ENCODE peak calls at places on chromosome 22, in four cellular contexts. One of them, this sample, is unnamed.

GRCh38 chr22:25722223-25723015 is 19.6 kb upstream of the MYO18B start:
- DNase-seq in mucosa of descending colon: no peak
- DNase-seq in kidney tubule cell: no peak
- DNase-seq in T-helper 2 cell: no peak
- DNase-seq in this sample: no peak

GRCh38 chr22:41905411-41906202 is 9.3 kb downstream of the SHISA8 start:
- DNase-seq in mucosa of descending colon: no peak
- DNase-seq in kidney tubule cell: no peak
- DNase-seq in T-helper 2 cell: no peak
- DNase-seq in this sample: no peak

GRCh38 chr22:37148031-37148651 is 1.6 kb downstream of the IL2RB start:
- DNase-seq in T-helper 2 cell: no peak
- DNase-seq in mucosa of descending colon: no peak
- DNase-seq in kidney tubule cell: no peak
- DNase-seq in this sample: no peak

GRCh38 chr22:40156001-40156516 is 21.7 kb upstream of the TNRC6B start:
- DNase-seq in T-helper 2 cell: no peak
- DNase-seq in kidney tubule cell: peak; percentile 77
- DNase-seq in mucosa of descending colon: peak; percentile 56
- DNase-seq in this sample: no peak

GRCh38 chr22:36986242-36986821 is 32.9 kb downstream of the TST start:
- DNase-seq in kidney tubule cell: peak; percentile 20
- DNase-seq in mucosa of descending colon: peak; percentile 71
- DNase-seq in T-helper 2 cell: peak; percentile 18
- DNase-seq in this sample: no peak

GRCh38 chr22:32053165-32053755 is 10.2 kb downstream of the SLC5A1 start:
- DNase-seq in kidney tubule cell: no peak
- DNase-seq in mucosa of descending colon: no peak
- DNase-seq in T-helper 2 cell: no peak
- DNase-seq in this sample: no peak

GRCh38 chr22:40416636-40417035 is 46.2 kb downstream of the SGSM3 start:
- DNase-seq in T-helper 2 cell: no peak
- DNase-seq in mucosa of descending colon: peak; percentile 16
- DNase-seq in kidney tubule cell: no peak
- DNase-seq in this sample: no peak

GRCh38 chr22:20095521-20095920 is 15.5 kb downstream of the DGCR8 start:
- DNase-seq in mucosa of descending colon: no peak
- DNase-seq in T-helper 2 cell: peak; percentile 19
- DNase-seq in kidney tubule cell: no peak
- DNase-seq in this sample: no peak

GRCh38 chr22:40482391-40482790 is 112.0 kb downstream of the SGSM3 start:
- DNase-seq in T-helper 2 cell: no peak
- DNase-seq in mucosa of descending colon: no peak
- DNase-seq in kidney tubule cell: no peak
- DNase-seq in this sample: no peak

GRCh38 chr22:44505796-44506354 is 7.8 kb upstream of the RTL6 start:
- DNase-seq in mucosa of descending colon: no peak
- DNase-seq in kidney tubule cell: no peak
- DNase-seq in T-helper 2 cell: no peak
- DNase-seq in this sample: no peak

GRCh38 chr22:34639911-34640310 is 426.0 kb upstream of the ISX start:
- DNase-seq in kidney tubule cell: no peak
- DNase-seq in T-helper 2 cell: no peak
- DNase-seq in mucosa of descending colon: no peak
- DNase-seq in this sample: no peak

GRCh38 chr22:43011079-43011478 is 3.9 kb downstream of the PACSIN2 start:
- DNase-seq in T-helper 2 cell: no peak
- DNase-seq in kidney tubule cell: peak; percentile 87
- DNase-seq in mucosa of descending colon: no peak
- DNase-seq in this sample: no peak